ENCODE peak calls at places on chromosomes 3 and 15, in five cellular contexts. E, W, K, N and Y are unnamed samples. For H3K36me3, the result is how much of the 10 kb centered on the place peaks cover.

GRCh38 chr3:111963424-111963823 is 15.4 kb upstream of the ABHD10 start:
- DNase-seq in E (no peak), K (no peak), W (no peak), N (peak), Y (no peak)

GRCh38 chr15:29687204-29687768 is 135.0 kb downstream of the TJP1 start:
- DNase-seq in E (no peak), N (no peak), K (no peak), W (no peak), Y (no peak)

GRCh38 chr3:50573566-50574279 is 4.4 kb downstream of the HEMK1 start:
- DNase-seq in W (no peak), E (peak), K (no peak), N (no peak), Y (no peak)

GRCh38 chr3:150798122-150798618 is 35.2 kb upstream of the SIAH2 start:
- DNase-seq in K (no peak), W (no peak), N (no peak), E (no peak), Y (no peak)

GRCh38 chr3:193772389-193772788 is 179.4 kb downstream of the OPA1 start:
- DNase-seq in E (no peak), K (no peak), N (no peak), W (no peak), Y (no peak)

GRCh38 chr3:12891985-12892839 is 50.8 kb upstream of the RPL32 start:
- DNase-seq in N (peak), E (no peak), W (peak), K (no peak), Y (no peak)

GRCh38 chr3:14540209-14540575 is at the start of gene GRIP2:
- DNase-seq in K (peak), N (no peak), W (no peak), E (no peak), Y (peak)

GRCh38 chr15:100189849-100190248 is 151.9 kb downstream of the ADAMTS17 start:
- DNase-seq in E (no peak), W (no peak), N (no peak), K (peak), Y (no peak)

GRCh38 chr3:17986393-17986816 is 244.0 kb upstream of the TBC1D5 start:
- DNase-seq in K (no peak), W (no peak), N (no peak), E (no peak), Y (no peak)

GRCh38 chr3:151901282-151901945 is 28.0 kb downstream of the SUCNR1 start:
- DNase-seq in K (no peak), E (no peak), W (no peak), N (no peak), Y (no peak)

GRCh38 chr3:27533718-27534578 is 49.8 kb upstream of the SLC4A7 start:
- DNase-seq in W (peak), E (peak), N (peak), K (peak), Y (peak)

GRCh38 chr3:17473761-17474160 is 268.7 kb downstream of the TBC1D5 start:
- DNase-seq in N (no peak), E (no peak), K (no peak), W (no peak), Y (no peak)

GRCh38 chr3:16240229-16241023 is 24.3 kb downstream of the DPH3 start:
- DNase-seq in E (no peak), K (no peak), W (no peak), N (no peak), Y (no peak)

GRCh38 chr3:119294402-119294888 is 262 bp downstream of the ARHGAP31 start:
- DNase-seq in E (peak), W (peak), N (no peak), K (peak), Y (peak)

GRCh38 chr15:57411945-57412768 is 35.9 kb downstream of the CGNL1 start:
- DNase-seq in N (no peak), E (no peak), W (no peak), K (no peak), Y (peak)

GRCh38 chr15:47802216-47802615 is 84.9 kb downstream of the SEMA6D start:
- DNase-seq in K (no peak), N (no peak), W (no peak), E (no peak), Y (no peak)

GRCh38 chr15:73872370-73872769 is 994 bp upstream of the TBC1D21 start:
- DNase-seq in K (no peak), E (no peak), N (no peak), W (no peak), Y (no peak)

DNA sequence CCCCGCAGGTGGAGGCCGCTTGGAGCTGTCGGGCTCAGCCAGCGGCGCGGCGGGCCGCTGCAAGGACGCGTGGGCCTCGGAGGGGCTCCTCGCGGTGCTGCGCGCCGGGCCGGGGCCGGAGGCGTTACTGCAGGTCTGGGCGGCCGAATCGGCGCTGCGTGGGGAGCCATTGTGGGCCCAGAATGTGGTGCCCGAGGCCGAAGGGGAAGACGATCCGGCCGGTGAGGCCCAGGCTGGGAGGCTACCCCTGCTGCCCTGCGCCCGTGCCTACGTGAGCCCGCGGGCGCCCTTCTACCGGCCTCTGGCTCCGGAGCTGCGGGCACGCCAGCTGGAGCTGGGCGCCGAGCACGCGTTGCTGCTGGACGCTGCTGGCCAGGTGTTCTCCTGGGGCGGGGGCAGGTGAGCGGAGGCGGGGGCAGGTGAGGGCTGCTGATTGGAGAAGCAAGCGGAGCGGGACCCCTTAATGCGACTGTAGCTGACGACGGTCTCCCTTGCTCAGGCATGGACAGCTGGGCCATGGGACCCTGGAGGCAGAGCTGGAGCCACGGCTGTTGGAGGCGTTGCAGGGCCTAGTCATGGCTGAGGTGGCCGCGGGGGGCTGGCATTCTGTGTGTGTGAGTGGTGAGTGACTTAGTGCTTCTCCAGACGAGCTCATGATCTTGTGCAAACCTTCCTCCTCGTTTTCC is 2.6 kb downstream of the RCCD1 start:
- DNase-seq in K (no peak), E (no peak), W (no peak), N (no peak), Y (no peak)
- H3K36me3 ChIP-seq in K (under half), E (under half), W (under half), N (under half), Y (under half)

GRCh38 chr3:138265745-138266144 is 63.9 kb downstream of the NME9 start:
- DNase-seq in K (no peak), N (no peak), W (no peak), E (no peak), Y (no peak)
- H3K36me3 ChIP-seq in K (under half), N (under half), W (under half), E (under half), Y (half or more)

GRCh38 chr3:128764863-128765262 is 38.9 kb downstream of the RAB7A start:
- DNase-seq in E (no peak), W (no peak), N (no peak), K (no peak), Y (no peak)

GRCh38 chr3:128760881-128761280 is 34.9 kb downstream of the RAB7A start:
- DNase-seq in W (no peak), K (no peak), N (no peak), E (no peak), Y (no peak)

GRCh38 chr3:128763967-128764366 is 38.0 kb downstream of the RAB7A start:
- DNase-seq in K (no peak), W (no peak), N (no peak), E (no peak), Y (no peak)

GRCh38 chr3:128760027-128760426 is 34.0 kb downstream of the RAB7A start:
- DNase-seq in K (no peak), W (no peak), N (no peak), E (no peak), Y (no peak)

DNA sequence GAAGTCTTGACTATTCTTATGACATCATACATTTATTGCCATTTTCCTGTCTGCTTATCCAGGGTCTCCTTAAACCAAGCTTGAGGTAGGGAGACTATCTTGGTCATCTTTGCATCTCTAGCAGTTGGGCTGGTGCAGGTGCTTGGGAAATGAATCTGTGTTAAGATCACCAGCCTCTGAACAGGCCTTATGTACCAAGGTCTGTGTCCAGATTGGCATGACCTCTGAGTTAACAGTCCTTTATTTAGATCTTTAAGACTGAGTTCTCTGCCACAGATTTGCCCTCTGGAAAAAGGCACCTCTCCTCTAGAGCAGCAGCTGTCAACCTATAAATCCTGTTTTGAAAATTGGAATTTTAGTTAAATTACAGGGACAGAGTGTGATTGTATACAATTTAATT is 35.4 kb downstream of the RAB7A start:
- DNase-seq in E (no peak), W (no peak), K (no peak), N (no peak), Y (no peak)
- H3K36me3 ChIP-seq in E (under half), W (under half), K (under half), N (under half), Y (under half)

DNA sequence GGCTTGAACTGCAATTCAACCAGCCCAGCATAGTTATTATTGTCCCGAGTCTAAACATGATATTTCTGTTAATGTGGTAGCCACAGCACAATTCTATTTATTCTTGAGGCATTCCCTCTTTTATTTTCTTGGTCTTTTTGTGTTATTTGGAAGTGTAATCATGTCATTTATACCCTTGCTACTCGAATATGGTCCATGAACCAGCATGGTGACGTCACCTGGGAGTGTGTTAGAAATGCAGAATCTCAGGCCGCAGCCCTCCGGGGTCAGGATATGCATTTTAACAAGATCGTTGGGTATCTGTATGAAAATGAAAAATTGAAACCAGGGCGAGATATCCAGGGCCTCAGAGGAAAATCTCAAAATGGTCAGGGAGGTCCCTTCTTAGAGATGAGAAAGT is 165.0 kb upstream of the CTDSPL start:
- DNase-seq in W (no peak), N (no peak), K (no peak), E (no peak), Y (no peak)
- H3K36me3 ChIP-seq in W (under half), N (under half), K (under half), E (under half), Y (under half)

DNA sequence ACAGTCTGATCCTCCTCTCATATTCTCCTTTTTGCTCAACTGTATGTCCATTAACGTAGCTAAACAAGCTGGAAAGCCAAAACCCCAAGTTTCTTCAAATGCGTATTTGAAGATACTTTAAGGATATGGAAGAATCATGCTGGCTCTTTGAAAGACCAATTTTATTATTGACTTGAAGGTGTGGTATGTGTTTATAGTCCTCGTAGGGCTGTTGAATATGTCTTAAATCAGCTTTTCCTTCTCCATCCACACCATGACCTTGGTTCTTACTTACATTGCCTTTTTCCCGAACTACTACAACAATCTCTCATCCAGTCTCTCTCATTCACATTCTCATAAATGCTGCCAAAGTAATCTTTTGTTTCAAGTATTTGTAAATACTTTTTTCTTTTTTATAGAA is 19.7 kb upstream of the THUMPD3 start:
- DNase-seq in K (no peak), W (no peak), E (no peak), N (no peak), Y (no peak)
- H3K36me3 ChIP-seq in K (under half), W (under half), E (under half), N (under half), Y (under half)

DNA sequence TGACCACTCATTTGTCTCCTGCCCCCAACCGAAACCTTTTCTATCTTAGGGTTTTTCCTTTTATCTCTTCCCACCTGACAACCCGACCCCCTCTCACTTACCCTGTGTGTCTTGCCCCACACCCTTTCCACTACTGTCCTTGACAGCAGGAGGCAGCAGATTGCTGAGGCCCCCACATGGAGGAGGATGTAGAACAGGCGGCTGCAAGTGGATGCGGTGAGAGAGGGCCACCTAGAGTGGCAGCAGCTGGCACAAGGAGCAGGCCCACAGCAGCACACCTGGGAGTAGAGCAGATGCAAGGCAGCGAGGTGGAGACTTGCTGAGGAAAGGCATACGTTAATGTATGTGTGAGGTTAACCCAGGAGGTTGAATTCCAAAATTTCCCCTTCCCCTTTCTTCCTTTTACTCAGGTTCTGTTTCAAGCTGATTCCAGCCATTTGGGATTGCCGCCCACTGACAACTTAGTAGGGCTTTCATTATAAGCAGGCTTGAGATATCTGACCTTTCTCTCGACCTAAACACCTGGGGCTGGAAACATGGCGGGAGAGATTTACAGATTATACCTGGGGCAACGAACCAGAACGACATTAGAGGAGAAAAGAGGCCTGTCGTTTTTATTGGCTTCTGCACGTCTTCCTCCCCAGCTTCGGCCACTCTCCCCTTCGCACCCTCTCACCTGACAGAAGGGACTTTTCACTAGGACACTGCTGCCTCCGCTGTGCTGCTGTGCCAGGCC is 643 bp downstream of the SERINC4 start:
- DNase-seq in K (no peak), W (no peak), N (no peak), E (no peak), Y (no peak)
- H3K36me3 ChIP-seq in K (under half), W (under half), N (under half), E (under half), Y (half or more)

DNA sequence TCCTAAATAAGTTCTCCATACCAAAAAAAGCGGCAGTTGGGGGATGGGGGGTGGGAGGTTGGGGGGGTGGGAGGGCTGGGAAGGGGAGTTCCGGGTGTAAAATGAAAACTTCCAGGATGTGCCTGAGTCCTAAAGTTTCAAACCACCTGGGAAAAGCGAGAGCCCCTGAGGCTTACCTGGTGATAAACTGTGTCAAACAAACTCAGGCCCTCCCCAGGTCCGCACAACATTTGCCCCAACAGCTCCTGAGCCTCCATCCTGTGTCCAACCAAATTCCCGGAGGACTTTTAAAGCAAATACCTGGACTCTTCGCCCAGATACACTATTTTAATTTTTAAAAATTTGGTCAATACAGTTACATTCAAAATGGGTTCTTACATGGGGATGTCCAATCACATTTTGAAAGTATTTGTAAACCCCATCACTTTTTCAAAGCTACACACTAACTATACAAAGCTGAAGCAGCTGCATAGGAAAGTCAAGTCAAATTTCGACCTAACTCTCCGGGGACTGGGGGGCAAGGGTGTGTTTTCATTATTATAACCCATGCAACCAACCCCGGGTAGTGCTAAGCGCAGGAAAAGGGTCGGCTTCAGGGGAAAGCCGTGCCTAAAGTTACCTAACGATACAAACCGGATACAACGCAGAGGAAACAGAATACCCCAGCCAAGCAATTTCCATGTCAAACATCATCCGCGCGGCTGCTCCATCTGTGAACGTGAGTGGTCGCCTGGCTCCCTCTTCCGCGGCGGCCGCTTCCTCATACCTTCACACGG is 680 bp upstream of the FOXB1 start:
- DNase-seq in K (no peak), N (no peak), W (no peak), E (no peak), Y (no peak)
- H3K36me3 ChIP-seq in K (under half), N (under half), W (under half), E (under half), Y (under half)